ENCODE peak calls at places on chromosomes 11 and 22, in six cellular contexts. One of them, this sample, is unnamed.

GRCh38 chr22:29225422-29226090 is 19.9 kb downstream of the EMID1 start:
- DNase-seq in CD8-positive, alpha-beta T cell: no peak
- DNase-seq in BJ: no peak
- DNase-seq in adrenal gland: peak
- DNase-seq in mammary epithelial cell: no peak
- DNase-seq in cardiac fibroblast: peak
- DNase-seq in this sample: no peak

GRCh38 chr11:3058753-3059664 is 1.8 kb upstream of the CARS1 start:
- DNase-seq in CD8-positive, alpha-beta T cell: no peak
- DNase-seq in BJ: peak
- DNase-seq in adrenal gland: no peak
- DNase-seq in mammary epithelial cell: peak
- DNase-seq in cardiac fibroblast: peak
- DNase-seq in this sample: peak

GRCh38 chr11:120020981-120021380 is 116.9 kb downstream of the TRIM29 start:
- DNase-seq in CD8-positive, alpha-beta T cell: no peak
- DNase-seq in BJ: no peak
- DNase-seq in adrenal gland: no peak
- DNase-seq in mammary epithelial cell: no peak
- DNase-seq in cardiac fibroblast: no peak
- DNase-seq in this sample: no peak

GRCh38 chr11:47433157-47433556 is 6.9 kb upstream of the PSMC3 start:
- DNase-seq in CD8-positive, alpha-beta T cell: no peak
- DNase-seq in BJ: peak
- DNase-seq in adrenal gland: no peak
- DNase-seq in mammary epithelial cell: no peak
- DNase-seq in cardiac fibroblast: no peak
- DNase-seq in this sample: no peak

GRCh38 chr11:113577356-113578163 is 102.4 kb upstream of the DRD2 start:
- DNase-seq in CD8-positive, alpha-beta T cell: no peak
- DNase-seq in BJ: no peak
- DNase-seq in adrenal gland: no peak
- DNase-seq in mammary epithelial cell: peak
- DNase-seq in cardiac fibroblast: no peak
- DNase-seq in this sample: no peak

GRCh38 chr11:103870821-103871309 is 165.6 kb upstream of the DDI1 start:
- DNase-seq in CD8-positive, alpha-beta T cell: no peak
- DNase-seq in BJ: no peak
- DNase-seq in adrenal gland: peak
- DNase-seq in mammary epithelial cell: no peak
- DNase-seq in cardiac fibroblast: peak
- DNase-seq in this sample: no peak

GRCh38 chr11:75554258-75555022 is 7.6 kb upstream of the SERPINH1 start:
- DNase-seq in CD8-positive, alpha-beta T cell: no peak
- DNase-seq in BJ: peak
- DNase-seq in adrenal gland: peak
- DNase-seq in mammary epithelial cell: no peak
- DNase-seq in cardiac fibroblast: peak
- DNase-seq in this sample: peak

GRCh38 chr11:15179167-15179566 is 64.4 kb downstream of the INSC start:
- DNase-seq in CD8-positive, alpha-beta T cell: no peak
- DNase-seq in BJ: peak
- DNase-seq in adrenal gland: no peak
- DNase-seq in mammary epithelial cell: no peak
- DNase-seq in cardiac fibroblast: peak
- DNase-seq in this sample: peak

DNA sequence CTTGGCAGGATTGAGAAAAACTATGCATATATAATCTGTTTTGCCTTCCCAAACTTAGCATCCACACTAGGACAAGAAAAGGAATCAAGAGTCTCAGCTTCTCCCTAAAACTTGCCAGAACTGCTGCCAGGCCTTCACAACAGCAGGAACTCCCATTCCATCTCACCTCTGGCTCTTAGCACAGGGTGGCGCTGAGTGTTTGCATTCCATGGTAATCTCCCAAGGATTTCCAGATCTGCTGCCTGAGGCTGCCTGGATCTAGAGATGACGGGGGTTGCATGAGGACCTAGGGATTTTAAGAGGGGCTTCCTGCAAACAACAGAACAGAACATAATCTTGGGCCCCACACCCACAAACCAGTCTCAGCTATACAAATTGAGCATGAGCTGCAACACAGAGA is 87.1 kb upstream of the OPCML start:
- DNase-seq in CD8-positive, alpha-beta T cell: no peak
- DNase-seq in BJ: no peak
- DNase-seq in adrenal gland: no peak
- DNase-seq in mammary epithelial cell: no peak
- DNase-seq in cardiac fibroblast: no peak
- DNase-seq in this sample: no peak
- TF ChIP-seq CTCF in CD8-positive, alpha-beta T cell: no peak
- TF ChIP-seq CTCF in BJ: no peak
- TF ChIP-seq CTCF in adrenal gland: no peak
- TF ChIP-seq CTCF in mammary epithelial cell: no peak
- TF ChIP-seq CTCF in cardiac fibroblast: no peak
- TF ChIP-seq CTCF in this sample: no peak

GRCh38 chr11:29963068-29963467 is 53.8 kb downstream of the KCNA4 start:
- DNase-seq in CD8-positive, alpha-beta T cell: no peak
- DNase-seq in BJ: no peak
- DNase-seq in adrenal gland: no peak
- DNase-seq in mammary epithelial cell: no peak
- DNase-seq in cardiac fibroblast: no peak
- DNase-seq in this sample: no peak

GRCh38 chr11:29957406-29957805 is 59.4 kb downstream of the KCNA4 start:
- DNase-seq in CD8-positive, alpha-beta T cell: no peak
- DNase-seq in BJ: no peak
- DNase-seq in adrenal gland: no peak
- DNase-seq in mammary epithelial cell: no peak
- DNase-seq in cardiac fibroblast: no peak
- DNase-seq in this sample: no peak

GRCh38 chr11:29963796-29964195 is 53.0 kb downstream of the KCNA4 start:
- DNase-seq in CD8-positive, alpha-beta T cell: no peak
- DNase-seq in BJ: no peak
- DNase-seq in adrenal gland: no peak
- DNase-seq in mammary epithelial cell: no peak
- DNase-seq in cardiac fibroblast: no peak
- DNase-seq in this sample: no peak

GRCh38 chr11:29959488-29959887 is 57.3 kb downstream of the KCNA4 start:
- DNase-seq in CD8-positive, alpha-beta T cell: no peak
- DNase-seq in BJ: no peak
- DNase-seq in adrenal gland: no peak
- DNase-seq in mammary epithelial cell: no peak
- DNase-seq in cardiac fibroblast: no peak
- DNase-seq in this sample: no peak

DNA sequence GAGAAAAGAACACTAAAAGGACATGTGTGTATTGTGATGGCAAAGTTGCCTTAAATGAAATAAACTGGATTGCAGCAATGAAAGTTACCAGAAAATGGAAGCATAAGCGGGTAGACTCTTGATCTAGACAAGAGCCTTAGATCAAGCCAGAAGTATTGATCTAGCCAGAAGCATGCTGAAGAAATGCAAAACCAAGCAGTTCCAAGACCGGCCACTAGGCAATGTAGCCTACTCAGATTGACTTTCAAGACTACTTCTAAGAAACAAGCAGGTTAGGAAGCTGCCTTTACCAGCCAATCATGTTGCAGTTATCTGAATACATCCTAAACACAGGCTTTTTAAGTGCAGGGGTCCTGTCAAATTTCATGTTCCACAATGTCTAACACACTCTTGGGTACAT is 54.6 kb downstream of the KCNA4 start:
- DNase-seq in CD8-positive, alpha-beta T cell: no peak
- DNase-seq in BJ: no peak
- DNase-seq in adrenal gland: no peak
- DNase-seq in mammary epithelial cell: peak
- DNase-seq in cardiac fibroblast: no peak
- DNase-seq in this sample: no peak
- TF ChIP-seq CTCF in CD8-positive, alpha-beta T cell: no peak
- TF ChIP-seq CTCF in BJ: no peak
- TF ChIP-seq CTCF in adrenal gland: no peak
- TF ChIP-seq CTCF in mammary epithelial cell: peak
- TF ChIP-seq CTCF in cardiac fibroblast: peak
- TF ChIP-seq CTCF in this sample: no peak

GRCh38 chr11:92048415-92048814 is 176.2 kb upstream of the FAT3 start:
- DNase-seq in CD8-positive, alpha-beta T cell: no peak
- DNase-seq in BJ: no peak
- DNase-seq in adrenal gland: no peak
- DNase-seq in mammary epithelial cell: peak
- DNase-seq in cardiac fibroblast: no peak
- DNase-seq in this sample: no peak
- TF ChIP-seq CTCF in CD8-positive, alpha-beta T cell: no peak
- TF ChIP-seq CTCF in BJ: no peak
- TF ChIP-seq CTCF in adrenal gland: no peak
- TF ChIP-seq CTCF in mammary epithelial cell: no peak
- TF ChIP-seq CTCF in cardiac fibroblast: no peak
- TF ChIP-seq CTCF in this sample: no peak

GRCh38 chr11:6995703-6996102 is 24.4 kb downstream of the ZNF214 start:
- DNase-seq in CD8-positive, alpha-beta T cell: no peak
- DNase-seq in BJ: no peak
- DNase-seq in adrenal gland: no peak
- DNase-seq in mammary epithelial cell: no peak
- DNase-seq in cardiac fibroblast: no peak
- DNase-seq in this sample: no peak
- TF ChIP-seq CTCF in CD8-positive, alpha-beta T cell: no peak
- TF ChIP-seq CTCF in BJ: no peak
- TF ChIP-seq CTCF in adrenal gland: no peak
- TF ChIP-seq CTCF in mammary epithelial cell: no peak
- TF ChIP-seq CTCF in cardiac fibroblast: no peak
- TF ChIP-seq CTCF in this sample: no peak